ENCODE peak calls at places on chromosomes 16 and 17, in eight cellular contexts. One of them, this sample, is unnamed.

GRCh38 chr17:79023886-79024771 is at the start of gene C1QTNF1:
- DNase-seq in left ventricle myocardium inferior: peak; percentile 69
- DNase-seq in NCI-H774: no peak
- DNase-seq in CD8-positive, alpha-beta T cell: peak; percentile 25
- DNase-seq in fibroblast of the conjunctiva: no peak
- DNase-seq in GM10248: peak; percentile 53
- DNase-seq in NCI-H1930: no peak
- DNase-seq in IMR-90: peak; percentile 38
- DNase-seq in this sample: no peak

GRCh38 chr17:75684924-75685323 is 17.8 kb downstream of the SAP30BP start:
- DNase-seq in CD8-positive, alpha-beta T cell: no peak
- DNase-seq in NCI-H1930: no peak
- DNase-seq in IMR-90: no peak
- DNase-seq in fibroblast of the conjunctiva: no peak
- DNase-seq in left ventricle myocardium inferior: no peak
- DNase-seq in NCI-H774: no peak
- DNase-seq in GM10248: no peak
- DNase-seq in this sample: no peak

GRCh38 chr16:86355114-86355513 is 155.2 kb upstream of the FOXF1 start:
- DNase-seq in fibroblast of the conjunctiva: no peak
- DNase-seq in NCI-H1930: no peak
- DNase-seq in NCI-H774: no peak
- DNase-seq in CD8-positive, alpha-beta T cell: no peak
- DNase-seq in left ventricle myocardium inferior: no peak
- DNase-seq in IMR-90: peak; percentile 55
- DNase-seq in GM10248: no peak
- DNase-seq in this sample: no peak

GRCh38 chr17:72571813-72572396 is 451.1 kb downstream of the SOX9 start:
- DNase-seq in fibroblast of the conjunctiva: no peak
- DNase-seq in GM10248: no peak
- DNase-seq in left ventricle myocardium inferior: no peak
- DNase-seq in IMR-90: no peak
- DNase-seq in NCI-H774: no peak
- DNase-seq in NCI-H1930: no peak
- DNase-seq in CD8-positive, alpha-beta T cell: no peak
- DNase-seq in this sample: no peak

GRCh38 chr17:43377056-43377810 is 21.6 kb upstream of the ARL4D start:
- DNase-seq in GM10248: no peak
- DNase-seq in NCI-H774: no peak
- DNase-seq in left ventricle myocardium inferior: no peak
- DNase-seq in NCI-H1930: no peak
- DNase-seq in fibroblast of the conjunctiva: no peak
- DNase-seq in IMR-90: no peak
- DNase-seq in CD8-positive, alpha-beta T cell: no peak
- DNase-seq in this sample: no peak

GRCh38 chr16:8919089-8919933 is 37.2 kb downstream of the LITAFD start:
- DNase-seq in NCI-H774: no peak
- DNase-seq in NCI-H1930: no peak
- DNase-seq in IMR-90: no peak
- DNase-seq in left ventricle myocardium inferior: no peak
- DNase-seq in fibroblast of the conjunctiva: no peak
- DNase-seq in GM10248: no peak
- DNase-seq in CD8-positive, alpha-beta T cell: no peak
- DNase-seq in this sample: no peak

GRCh38 chr17:691423-691822 is 23.2 kb downstream of the VPS53 start:
- DNase-seq in GM10248: no peak
- DNase-seq in NCI-H774: no peak
- DNase-seq in fibroblast of the conjunctiva: no peak
- DNase-seq in CD8-positive, alpha-beta T cell: no peak
- DNase-seq in left ventricle myocardium inferior: no peak
- DNase-seq in NCI-H1930: no peak
- DNase-seq in IMR-90: peak; percentile 76
- DNase-seq in this sample: no peak

GRCh38 chr17:72838581-72838980 is 253.9 kb downstream of the SLC39A11 start:
- DNase-seq in fibroblast of the conjunctiva: no peak
- DNase-seq in left ventricle myocardium inferior: no peak
- DNase-seq in CD8-positive, alpha-beta T cell: no peak
- DNase-seq in IMR-90: no peak
- DNase-seq in NCI-H774: no peak
- DNase-seq in GM10248: no peak
- DNase-seq in NCI-H1930: no peak
- DNase-seq in this sample: no peak

GRCh38 chr16:69276143-69277115 is 34.7 kb upstream of the VPS4A start:
- DNase-seq in GM10248: no peak
- DNase-seq in CD8-positive, alpha-beta T cell: no peak
- DNase-seq in fibroblast of the conjunctiva: peak; percentile 99
- DNase-seq in left ventricle myocardium inferior: peak; percentile 58
- DNase-seq in NCI-H774: no peak
- DNase-seq in NCI-H1930: no peak
- DNase-seq in IMR-90: peak; percentile 98
- DNase-seq in this sample: no peak

GRCh38 chr17:29620271-29620670 is 2.4 kb downstream of the CORO6 start:
- DNase-seq in NCI-H774: no peak
- DNase-seq in NCI-H1930: no peak
- DNase-seq in IMR-90: peak; percentile 47
- DNase-seq in left ventricle myocardium inferior: no peak
- DNase-seq in GM10248: no peak
- DNase-seq in fibroblast of the conjunctiva: no peak
- DNase-seq in CD8-positive, alpha-beta T cell: no peak
- DNase-seq in this sample: no peak

GRCh38 chr17:47957591-47958490 is at the start of gene PRR15L:
- DNase-seq in CD8-positive, alpha-beta T cell: no peak
- DNase-seq in IMR-90: no peak
- DNase-seq in NCI-H1930: no peak
- DNase-seq in fibroblast of the conjunctiva: no peak
- DNase-seq in GM10248: no peak
- DNase-seq in NCI-H774: peak; percentile 95
- DNase-seq in left ventricle myocardium inferior: no peak
- DNase-seq in this sample: no peak

GRCh38 chr17:80055597-80055996 is 19.2 kb downstream of the CCDC40 start:
- DNase-seq in CD8-positive, alpha-beta T cell: no peak
- DNase-seq in fibroblast of the conjunctiva: no peak
- DNase-seq in IMR-90: no peak
- DNase-seq in left ventricle myocardium inferior: no peak
- DNase-seq in NCI-H1930: no peak
- DNase-seq in NCI-H774: no peak
- DNase-seq in GM10248: no peak
- DNase-seq in this sample: no peak

GRCh38 chr16:79081292-79082066 is 519.1 kb downstream of the MAF start:
- DNase-seq in IMR-90: no peak
- DNase-seq in left ventricle myocardium inferior: no peak
- DNase-seq in CD8-positive, alpha-beta T cell: no peak
- DNase-seq in NCI-H1930: no peak
- DNase-seq in GM10248: no peak
- DNase-seq in fibroblast of the conjunctiva: no peak
- DNase-seq in NCI-H774: no peak
- DNase-seq in this sample: no peak

GRCh38 chr17:8012996-8013640 is 10.7 kb downstream of the GUCY2D start:
- DNase-seq in CD8-positive, alpha-beta T cell: no peak
- DNase-seq in GM10248: no peak
- DNase-seq in NCI-H774: no peak
- DNase-seq in fibroblast of the conjunctiva: no peak
- DNase-seq in NCI-H1930: no peak
- DNase-seq in IMR-90: no peak
- DNase-seq in left ventricle myocardium inferior: no peak
- DNase-seq in this sample: no peak

GRCh38 chr16:64590516-64590915 is 531.3 kb downstream of the CDH11 start:
- DNase-seq in NCI-H774: no peak
- DNase-seq in left ventricle myocardium inferior: no peak
- DNase-seq in NCI-H1930: no peak
- DNase-seq in CD8-positive, alpha-beta T cell: no peak
- DNase-seq in IMR-90: peak; percentile 9
- DNase-seq in fibroblast of the conjunctiva: no peak
- DNase-seq in GM10248: no peak
- DNase-seq in this sample: no peak

GRCh38 chr16:85935957-85936760 is 37.2 kb downstream of the IRF8 start:
- DNase-seq in left ventricle myocardium inferior: no peak
- DNase-seq in fibroblast of the conjunctiva: no peak
- DNase-seq in IMR-90: no peak
- DNase-seq in NCI-H774: no peak
- DNase-seq in GM10248: peak; percentile 82
- DNase-seq in CD8-positive, alpha-beta T cell: peak; percentile 71
- DNase-seq in NCI-H1930: no peak
- DNase-seq in this sample: peak; percentile 89

GRCh38 chr16:54297154-54297553 is 10.6 kb upstream of the IRX3 start:
- DNase-seq in IMR-90: no peak
- DNase-seq in fibroblast of the conjunctiva: no peak
- DNase-seq in GM10248: no peak
- DNase-seq in NCI-H774: no peak
- DNase-seq in left ventricle myocardium inferior: no peak
- DNase-seq in CD8-positive, alpha-beta T cell: no peak
- DNase-seq in NCI-H1930: no peak
- DNase-seq in this sample: no peak

GRCh38 chr17:34386343-34386924 is 23.4 kb upstream of the CCL1 start:
- DNase-seq in NCI-H1930: no peak
- DNase-seq in fibroblast of the conjunctiva: no peak
- DNase-seq in GM10248: no peak
- DNase-seq in left ventricle myocardium inferior: no peak
- DNase-seq in IMR-90: no peak
- DNase-seq in CD8-positive, alpha-beta T cell: no peak
- DNase-seq in NCI-H774: no peak
- DNase-seq in this sample: no peak

GRCh38 chr17:62617894-62618472 is 9.5 kb upstream of the MRC2 start:
- DNase-seq in CD8-positive, alpha-beta T cell: no peak
- DNase-seq in GM10248: no peak
- DNase-seq in fibroblast of the conjunctiva: peak; percentile 57
- DNase-seq in NCI-H1930: no peak
- DNase-seq in IMR-90: peak; percentile 41
- DNase-seq in NCI-H774: no peak
- DNase-seq in left ventricle myocardium inferior: no peak
- DNase-seq in this sample: no peak

GRCh38 chr17:9862191-9862590 is 36.5 kb downstream of the GLP2R start:
- DNase-seq in NCI-H774: no peak
- DNase-seq in fibroblast of the conjunctiva: no peak
- DNase-seq in NCI-H1930: no peak
- DNase-seq in GM10248: no peak
- DNase-seq in CD8-positive, alpha-beta T cell: no peak
- DNase-seq in left ventricle myocardium inferior: no peak
- DNase-seq in IMR-90: peak; percentile 2
- DNase-seq in this sample: no peak